ENCODE peak calls at places on chromosomes 12 and 14, in eight cellular contexts. One of them, this sample, is unnamed.

GRCh38 chr12:18457362-18457761 is 196.0 kb downstream of the PIK3C2G start:
- DNase-seq in astrocyte of the spinal cord: no peak
- DNase-seq in uterus: no peak
- DNase-seq in foreskin keratinocyte: no peak
- DNase-seq in NCI-H510A treated with DMSO at 0.1 percent for 48 hours: no peak
- DNase-seq in effector memory CD4-positive, alpha-beta T cell: no peak
- DNase-seq in stimulated activated CD8-positive, alpha-beta memory T cell treated with anti-CD3 and anti-CD28 coated beads, Interleukin-4, amount 100 ng/mL, for 24 hours: no peak
- DNase-seq in lung microvascular endothelial cell: no peak
- DNase-seq in this sample: no peak

GRCh38 chr12:38823743-38824142 is 81.6 kb downstream of the CPNE8 start:
- DNase-seq in astrocyte of the spinal cord: peak
- DNase-seq in uterus: no peak
- DNase-seq in foreskin keratinocyte: peak
- DNase-seq in NCI-H510A treated with DMSO at 0.1 percent for 48 hours: no peak
- DNase-seq in effector memory CD4-positive, alpha-beta T cell: no peak
- DNase-seq in stimulated activated CD8-positive, alpha-beta memory T cell treated with anti-CD3 and anti-CD28 coated beads, Interleukin-4, amount 100 ng/mL, for 24 hours: no peak
- DNase-seq in lung microvascular endothelial cell: peak
- DNase-seq in this sample: no peak

GRCh38 chr12:16112626-16113560 is 164.6 kb downstream of the SLC15A5 start:
- DNase-seq in astrocyte of the spinal cord: no peak
- DNase-seq in uterus: no peak
- DNase-seq in foreskin keratinocyte: no peak
- DNase-seq in NCI-H510A treated with DMSO at 0.1 percent for 48 hours: peak
- DNase-seq in effector memory CD4-positive, alpha-beta T cell: no peak
- DNase-seq in stimulated activated CD8-positive, alpha-beta memory T cell treated with anti-CD3 and anti-CD28 coated beads, Interleukin-4, amount 100 ng/mL, for 24 hours: no peak
- DNase-seq in lung microvascular endothelial cell: no peak
- DNase-seq in this sample: no peak

GRCh38 chr12:50505945-50506344 is 1.2 kb downstream of the DIP2B start:
- DNase-seq in astrocyte of the spinal cord: peak
- DNase-seq in uterus: no peak
- DNase-seq in foreskin keratinocyte: no peak
- DNase-seq in NCI-H510A treated with DMSO at 0.1 percent for 48 hours: no peak
- DNase-seq in effector memory CD4-positive, alpha-beta T cell: no peak
- DNase-seq in stimulated activated CD8-positive, alpha-beta memory T cell treated with anti-CD3 and anti-CD28 coated beads, Interleukin-4, amount 100 ng/mL, for 24 hours: no peak
- DNase-seq in lung microvascular endothelial cell: peak
- DNase-seq in this sample: peak

GRCh38 chr12:108616359-108616758 is 17.3 kb downstream of the SELPLG start:
- DNase-seq in astrocyte of the spinal cord: no peak
- DNase-seq in uterus: no peak
- DNase-seq in foreskin keratinocyte: no peak
- DNase-seq in NCI-H510A treated with DMSO at 0.1 percent for 48 hours: no peak
- DNase-seq in effector memory CD4-positive, alpha-beta T cell: no peak
- DNase-seq in stimulated activated CD8-positive, alpha-beta memory T cell treated with anti-CD3 and anti-CD28 coated beads, Interleukin-4, amount 100 ng/mL, for 24 hours: no peak
- DNase-seq in lung microvascular endothelial cell: no peak
- DNase-seq in this sample: no peak

GRCh38 chr12:45232771-45233372 is 17.0 kb downstream of the ANO6 start:
- DNase-seq in astrocyte of the spinal cord: peak
- DNase-seq in uterus: peak
- DNase-seq in foreskin keratinocyte: peak
- DNase-seq in NCI-H510A treated with DMSO at 0.1 percent for 48 hours: no peak
- DNase-seq in effector memory CD4-positive, alpha-beta T cell: no peak
- DNase-seq in stimulated activated CD8-positive, alpha-beta memory T cell treated with anti-CD3 and anti-CD28 coated beads, Interleukin-4, amount 100 ng/mL, for 24 hours: peak
- DNase-seq in lung microvascular endothelial cell: peak
- DNase-seq in this sample: peak

GRCh38 chr12:116087962-116088361 is 189.5 kb downstream of the MED13L start:
- DNase-seq in astrocyte of the spinal cord: no peak
- DNase-seq in uterus: no peak
- DNase-seq in foreskin keratinocyte: no peak
- DNase-seq in NCI-H510A treated with DMSO at 0.1 percent for 48 hours: no peak
- DNase-seq in effector memory CD4-positive, alpha-beta T cell: no peak
- DNase-seq in stimulated activated CD8-positive, alpha-beta memory T cell treated with anti-CD3 and anti-CD28 coated beads, Interleukin-4, amount 100 ng/mL, for 24 hours: no peak
- DNase-seq in lung microvascular endothelial cell: peak
- DNase-seq in this sample: no peak

GRCh38 chr12:64912501-64912900 is 88.1 kb downstream of the TBC1D30 start:
- DNase-seq in astrocyte of the spinal cord: peak
- DNase-seq in uterus: peak
- DNase-seq in foreskin keratinocyte: no peak
- DNase-seq in NCI-H510A treated with DMSO at 0.1 percent for 48 hours: no peak
- DNase-seq in effector memory CD4-positive, alpha-beta T cell: no peak
- DNase-seq in stimulated activated CD8-positive, alpha-beta memory T cell treated with anti-CD3 and anti-CD28 coated beads, Interleukin-4, amount 100 ng/mL, for 24 hours: no peak
- DNase-seq in lung microvascular endothelial cell: no peak
- DNase-seq in this sample: no peak

GRCh38 chr12:62466018-62466595 is 519 bp upstream of the MON2 start:
- DNase-seq in astrocyte of the spinal cord: peak
- DNase-seq in uterus: peak
- DNase-seq in foreskin keratinocyte: no peak
- DNase-seq in NCI-H510A treated with DMSO at 0.1 percent for 48 hours: peak
- DNase-seq in effector memory CD4-positive, alpha-beta T cell: no peak
- DNase-seq in stimulated activated CD8-positive, alpha-beta memory T cell treated with anti-CD3 and anti-CD28 coated beads, Interleukin-4, amount 100 ng/mL, for 24 hours: no peak
- DNase-seq in lung microvascular endothelial cell: peak
- DNase-seq in this sample: peak

GRCh38 chr12:94046626-94047410 is 101.6 kb upstream of the PLXNC1 start:
- DNase-seq in astrocyte of the spinal cord: no peak
- DNase-seq in uterus: no peak
- DNase-seq in foreskin keratinocyte: peak
- DNase-seq in NCI-H510A treated with DMSO at 0.1 percent for 48 hours: no peak
- DNase-seq in effector memory CD4-positive, alpha-beta T cell: no peak
- DNase-seq in stimulated activated CD8-positive, alpha-beta memory T cell treated with anti-CD3 and anti-CD28 coated beads, Interleukin-4, amount 100 ng/mL, for 24 hours: no peak
- DNase-seq in lung microvascular endothelial cell: no peak
- DNase-seq in this sample: no peak

GRCh38 chr12:53514626-53515290 is 7.5 kb upstream of the NPFF start:
- DNase-seq in astrocyte of the spinal cord: no peak
- DNase-seq in uterus: no peak
- DNase-seq in foreskin keratinocyte: no peak
- DNase-seq in NCI-H510A treated with DMSO at 0.1 percent for 48 hours: no peak
- DNase-seq in effector memory CD4-positive, alpha-beta T cell: no peak
- DNase-seq in stimulated activated CD8-positive, alpha-beta memory T cell treated with anti-CD3 and anti-CD28 coated beads, Interleukin-4, amount 100 ng/mL, for 24 hours: no peak
- DNase-seq in lung microvascular endothelial cell: no peak
- DNase-seq in this sample: no peak

GRCh38 chr12:30582943-30583342 is 112.7 kb downstream of the IPO8 start:
- DNase-seq in astrocyte of the spinal cord: no peak
- DNase-seq in uterus: no peak
- DNase-seq in foreskin keratinocyte: peak
- DNase-seq in NCI-H510A treated with DMSO at 0.1 percent for 48 hours: no peak
- DNase-seq in effector memory CD4-positive, alpha-beta T cell: no peak
- DNase-seq in stimulated activated CD8-positive, alpha-beta memory T cell treated with anti-CD3 and anti-CD28 coated beads, Interleukin-4, amount 100 ng/mL, for 24 hours: no peak
- DNase-seq in lung microvascular endothelial cell: no peak
- DNase-seq in this sample: no peak

GRCh38 chr12:42935090-42935489 is 345.5 kb upstream of the PRICKLE1 start:
- DNase-seq in astrocyte of the spinal cord: no peak
- DNase-seq in uterus: no peak
- DNase-seq in foreskin keratinocyte: no peak
- DNase-seq in NCI-H510A treated with DMSO at 0.1 percent for 48 hours: no peak
- DNase-seq in effector memory CD4-positive, alpha-beta T cell: no peak
- DNase-seq in stimulated activated CD8-positive, alpha-beta memory T cell treated with anti-CD3 and anti-CD28 coated beads, Interleukin-4, amount 100 ng/mL, for 24 hours: no peak
- DNase-seq in lung microvascular endothelial cell: no peak
- DNase-seq in this sample: no peak

GRCh38 chr12:1915082-1915968 is 3.1 kb downstream of the CACNA2D4 start:
- DNase-seq in astrocyte of the spinal cord: no peak
- DNase-seq in uterus: peak
- DNase-seq in foreskin keratinocyte: no peak
- DNase-seq in NCI-H510A treated with DMSO at 0.1 percent for 48 hours: no peak
- DNase-seq in effector memory CD4-positive, alpha-beta T cell: no peak
- DNase-seq in stimulated activated CD8-positive, alpha-beta memory T cell treated with anti-CD3 and anti-CD28 coated beads, Interleukin-4, amount 100 ng/mL, for 24 hours: no peak
- DNase-seq in lung microvascular endothelial cell: no peak
- DNase-seq in this sample: no peak

GRCh38 chr12:123671876-123672275 is 963 bp downstream of the TCTN2 start:
- DNase-seq in astrocyte of the spinal cord: peak
- DNase-seq in uterus: no peak
- DNase-seq in foreskin keratinocyte: no peak
- DNase-seq in NCI-H510A treated with DMSO at 0.1 percent for 48 hours: no peak
- DNase-seq in effector memory CD4-positive, alpha-beta T cell: no peak
- DNase-seq in stimulated activated CD8-positive, alpha-beta memory T cell treated with anti-CD3 and anti-CD28 coated beads, Interleukin-4, amount 100 ng/mL, for 24 hours: no peak
- DNase-seq in lung microvascular endothelial cell: no peak
- DNase-seq in this sample: no peak

GRCh38 chr12:77402726-77403125 is 337.4 kb upstream of the E2F7 start:
- DNase-seq in astrocyte of the spinal cord: peak
- DNase-seq in uterus: no peak
- DNase-seq in foreskin keratinocyte: no peak
- DNase-seq in NCI-H510A treated with DMSO at 0.1 percent for 48 hours: peak
- DNase-seq in effector memory CD4-positive, alpha-beta T cell: no peak
- DNase-seq in stimulated activated CD8-positive, alpha-beta memory T cell treated with anti-CD3 and anti-CD28 coated beads, Interleukin-4, amount 100 ng/mL, for 24 hours: no peak
- DNase-seq in lung microvascular endothelial cell: peak
- DNase-seq in this sample: peak

GRCh38 chr12:56721721-56722120 is 3.4 kb downstream of the NACA start:
- DNase-seq in astrocyte of the spinal cord: no peak
- DNase-seq in uterus: no peak
- DNase-seq in foreskin keratinocyte: no peak
- DNase-seq in NCI-H510A treated with DMSO at 0.1 percent for 48 hours: no peak
- DNase-seq in effector memory CD4-positive, alpha-beta T cell: no peak
- DNase-seq in stimulated activated CD8-positive, alpha-beta memory T cell treated with anti-CD3 and anti-CD28 coated beads, Interleukin-4, amount 100 ng/mL, for 24 hours: no peak
- DNase-seq in lung microvascular endothelial cell: no peak
- DNase-seq in this sample: no peak

GRCh38 chr14:68230941-68231717 is 411.6 kb downstream of the RAD51B start:
- DNase-seq in astrocyte of the spinal cord: peak
- DNase-seq in uterus: no peak
- DNase-seq in foreskin keratinocyte: no peak
- DNase-seq in NCI-H510A treated with DMSO at 0.1 percent for 48 hours: no peak
- DNase-seq in effector memory CD4-positive, alpha-beta T cell: no peak
- DNase-seq in stimulated activated CD8-positive, alpha-beta memory T cell treated with anti-CD3 and anti-CD28 coated beads, Interleukin-4, amount 100 ng/mL, for 24 hours: no peak
- DNase-seq in lung microvascular endothelial cell: no peak
- DNase-seq in this sample: no peak

GRCh38 chr12:2498961-2499500 is 295.7 kb upstream of the FKBP4 start:
- DNase-seq in astrocyte of the spinal cord: no peak
- DNase-seq in uterus: no peak
- DNase-seq in foreskin keratinocyte: no peak
- DNase-seq in NCI-H510A treated with DMSO at 0.1 percent for 48 hours: peak
- DNase-seq in effector memory CD4-positive, alpha-beta T cell: no peak
- DNase-seq in stimulated activated CD8-positive, alpha-beta memory T cell treated with anti-CD3 and anti-CD28 coated beads, Interleukin-4, amount 100 ng/mL, for 24 hours: no peak
- DNase-seq in lung microvascular endothelial cell: no peak
- DNase-seq in this sample: no peak

GRCh38 chr12:121713257-121714155 is 954 bp downstream of the TMEM120B start:
- DNase-seq in astrocyte of the spinal cord: no peak
- DNase-seq in uterus: peak
- DNase-seq in foreskin keratinocyte: no peak
- DNase-seq in NCI-H510A treated with DMSO at 0.1 percent for 48 hours: no peak
- DNase-seq in effector memory CD4-positive, alpha-beta T cell: no peak
- DNase-seq in stimulated activated CD8-positive, alpha-beta memory T cell treated with anti-CD3 and anti-CD28 coated beads, Interleukin-4, amount 100 ng/mL, for 24 hours: no peak
- DNase-seq in lung microvascular endothelial cell: no peak
- DNase-seq in this sample: no peak

This sample was measured in brain microvascular endothelial cell.